ENCODE peak calls at places on chromosomes 6 and 20, in nine cellular contexts. One of them, this sample, is unnamed.

GRCh38 chr20:59813948-59814834 is 119.2 kb downstream of the SYCP2 start:
- DNase-seq in stomach: no peak
- DNase-seq in H1: peak
- DNase-seq in A549: no peak
- DNase-seq in suprapubic skin: no peak
- DNase-seq in ovary: no peak
- DNase-seq in esophagus muscularis mucosa: peak
- DNase-seq in transverse colon: no peak
- DNase-seq in HepG2: no peak
- DNase-seq in this sample: no peak

GRCh38 chr6:95978230-95978629 is 37.5 kb upstream of the FUT9 start:
- DNase-seq in stomach: no peak
- DNase-seq in H1: no peak
- DNase-seq in A549: no peak
- DNase-seq in suprapubic skin: no peak
- DNase-seq in ovary: no peak
- DNase-seq in esophagus muscularis mucosa: no peak
- DNase-seq in transverse colon: no peak
- DNase-seq in HepG2: no peak
- DNase-seq in this sample: no peak

GRCh38 chr20:44586289-44586911 is 4.0 kb downstream of the PKIG start:
- DNase-seq in stomach: no peak
- DNase-seq in H1: no peak
- DNase-seq in A549: no peak
- DNase-seq in suprapubic skin: no peak
- DNase-seq in ovary: no peak
- DNase-seq in esophagus muscularis mucosa: no peak
- DNase-seq in transverse colon: peak
- DNase-seq in HepG2: no peak
- DNase-seq in this sample: no peak

GRCh38 chr20:64232794-64233193 is 22.8 kb upstream of the PCMTD2 start:
- DNase-seq in stomach: no peak
- DNase-seq in H1: no peak
- DNase-seq in A549: peak
- DNase-seq in suprapubic skin: no peak
- DNase-seq in ovary: no peak
- DNase-seq in esophagus muscularis mucosa: no peak
- DNase-seq in transverse colon: no peak
- DNase-seq in HepG2: no peak
- DNase-seq in this sample: no peak

GRCh38 chr20:62305149-62305764 is 2.5 kb downstream of the ADRM1 start:
- DNase-seq in stomach: no peak
- DNase-seq in H1: no peak
- DNase-seq in A549: peak
- DNase-seq in suprapubic skin: no peak
- DNase-seq in ovary: no peak
- DNase-seq in esophagus muscularis mucosa: no peak
- DNase-seq in transverse colon: no peak
- DNase-seq in HepG2: peak
- DNase-seq in this sample: no peak

GRCh38 chr6:50187212-50188055 is 137.7 kb upstream of the DEFB112 start:
- DNase-seq in stomach: no peak
- DNase-seq in H1: no peak
- DNase-seq in A549: no peak
- DNase-seq in suprapubic skin: no peak
- DNase-seq in ovary: no peak
- DNase-seq in esophagus muscularis mucosa: no peak
- DNase-seq in transverse colon: no peak
- DNase-seq in HepG2: no peak
- DNase-seq in this sample: no peak

GRCh38 chr6:135182120-135182992 is 1.2 kb downstream of the MYB start:
- DNase-seq in stomach: peak
- DNase-seq in H1: peak
- DNase-seq in A549: peak
- DNase-seq in suprapubic skin: no peak
- DNase-seq in ovary: no peak
- DNase-seq in esophagus muscularis mucosa: no peak
- DNase-seq in transverse colon: peak
- DNase-seq in HepG2: no peak
- DNase-seq in this sample: no peak

GRCh38 chr20:34705383-34706021 is 1.4 kb downstream of the TP53INP2 start:
- DNase-seq in stomach: peak
- DNase-seq in H1: no peak
- DNase-seq in A549: peak
- DNase-seq in suprapubic skin: no peak
- DNase-seq in ovary: no peak
- DNase-seq in esophagus muscularis mucosa: no peak
- DNase-seq in transverse colon: peak
- DNase-seq in HepG2: peak
- DNase-seq in this sample: no peak

GRCh38 chr6:107115695-107116327 is 496 bp upstream of the BEND3 start:
- DNase-seq in stomach: peak
- DNase-seq in H1: peak
- DNase-seq in A549: peak
- DNase-seq in suprapubic skin: peak
- DNase-seq in ovary: peak
- DNase-seq in esophagus muscularis mucosa: no peak
- DNase-seq in transverse colon: peak
- DNase-seq in HepG2: peak
- DNase-seq in this sample: peak

GRCh38 chr6:105184921-105185320 is 5.1 kb upstream of the POPDC3 start:
- DNase-seq in stomach: no peak
- DNase-seq in H1: no peak
- DNase-seq in A549: no peak
- DNase-seq in suprapubic skin: no peak
- DNase-seq in ovary: no peak
- DNase-seq in esophagus muscularis mucosa: peak
- DNase-seq in transverse colon: no peak
- DNase-seq in HepG2: no peak
- DNase-seq in this sample: no peak

GRCh38 chr20:4729265-4729664 is 7.6 kb downstream of the PRND start:
- DNase-seq in stomach: no peak
- DNase-seq in H1: no peak
- DNase-seq in A549: no peak
- DNase-seq in suprapubic skin: no peak
- DNase-seq in ovary: no peak
- DNase-seq in esophagus muscularis mucosa: no peak
- DNase-seq in transverse colon: no peak
- DNase-seq in HepG2: no peak
- DNase-seq in this sample: no peak

GRCh38 chr20:4724459-4725262 is 3.0 kb downstream of the PRND start:
- DNase-seq in stomach: no peak
- DNase-seq in H1: no peak
- DNase-seq in A549: no peak
- DNase-seq in suprapubic skin: peak
- DNase-seq in ovary: no peak
- DNase-seq in esophagus muscularis mucosa: no peak
- DNase-seq in transverse colon: no peak
- DNase-seq in HepG2: no peak
- DNase-seq in this sample: no peak

GRCh38 chr20:4725263-4725550 is 3.5 kb downstream of the PRND start:
- DNase-seq in stomach: no peak
- DNase-seq in H1: no peak
- DNase-seq in A549: no peak
- DNase-seq in suprapubic skin: no peak
- DNase-seq in ovary: no peak
- DNase-seq in esophagus muscularis mucosa: no peak
- DNase-seq in transverse colon: no peak
- DNase-seq in HepG2: no peak
- DNase-seq in this sample: no peak

GRCh38 chr20:4728121-4728520 is 6.4 kb downstream of the PRND start:
- DNase-seq in stomach: no peak
- DNase-seq in H1: no peak
- DNase-seq in A549: no peak
- DNase-seq in suprapubic skin: no peak
- DNase-seq in ovary: no peak
- DNase-seq in esophagus muscularis mucosa: no peak
- DNase-seq in transverse colon: no peak
- DNase-seq in HepG2: no peak
- DNase-seq in this sample: no peak

DNA sequence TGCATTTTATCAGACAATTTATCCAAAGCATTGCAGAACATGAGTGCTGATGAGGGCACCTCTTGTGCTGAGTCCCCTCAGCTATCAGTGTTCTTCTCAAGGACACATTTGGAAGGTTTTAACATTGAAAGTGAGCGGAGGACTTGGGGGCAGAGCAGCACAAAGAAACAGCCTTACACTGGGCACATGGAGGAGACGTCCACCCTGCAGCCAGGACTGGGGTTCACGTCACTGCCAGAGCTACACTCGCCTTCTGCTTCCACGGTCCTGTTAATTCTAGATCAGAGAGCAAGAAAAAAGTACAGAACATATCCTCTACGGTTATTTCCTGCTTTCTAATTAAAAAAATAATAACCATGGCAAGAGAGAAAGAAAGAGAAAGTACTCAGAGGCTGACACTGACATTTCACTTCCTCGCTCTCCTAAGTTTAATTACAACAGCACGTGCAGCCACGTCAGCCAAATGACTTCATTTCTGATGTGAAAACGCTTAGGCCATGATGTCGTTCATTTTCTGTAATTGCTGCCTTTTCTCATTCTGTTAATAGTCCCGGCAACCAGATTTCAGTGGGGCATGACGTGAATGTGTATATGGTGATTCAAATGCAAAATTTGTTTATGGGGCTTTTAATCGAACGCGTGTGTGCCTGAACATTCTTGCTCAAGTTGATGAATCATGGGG is 5.1 kb downstream of the PRND start:
- DNase-seq in stomach: no peak
- DNase-seq in H1: no peak
- DNase-seq in A549: no peak
- DNase-seq in suprapubic skin: no peak
- DNase-seq in ovary: no peak
- DNase-seq in esophagus muscularis mucosa: no peak
- DNase-seq in transverse colon: peak
- DNase-seq in HepG2: no peak
- DNase-seq in this sample: no peak
- TF ChIP-seq EP300 in stomach: no peak
- TF ChIP-seq EP300 in H1: no peak
- TF ChIP-seq EP300 in A549: no peak
- TF ChIP-seq EP300 in suprapubic skin: no peak
- TF ChIP-seq EP300 in ovary: no peak
- TF ChIP-seq EP300 in esophagus muscularis mucosa: no peak
- TF ChIP-seq EP300 in transverse colon: no peak
- TF ChIP-seq EP300 in HepG2: no peak
- TF ChIP-seq EP300 in this sample: no peak

GRCh38 chr20:31704225-31705119 is 18.2 kb downstream of the BCL2L1 start:
- DNase-seq in stomach: peak
- DNase-seq in H1: no peak
- DNase-seq in A549: peak
- DNase-seq in suprapubic skin: no peak
- DNase-seq in ovary: no peak
- DNase-seq in esophagus muscularis mucosa: no peak
- DNase-seq in transverse colon: peak
- DNase-seq in HepG2: peak
- DNase-seq in this sample: peak
- TF ChIP-seq EP300 in stomach: no peak
- TF ChIP-seq EP300 in H1: no peak
- TF ChIP-seq EP300 in A549: peak
- TF ChIP-seq EP300 in suprapubic skin: no peak
- TF ChIP-seq EP300 in ovary: no peak
- TF ChIP-seq EP300 in esophagus muscularis mucosa: no peak
- TF ChIP-seq EP300 in transverse colon: peak
- TF ChIP-seq EP300 in HepG2: peak
- TF ChIP-seq EP300 in this sample: no peak

GRCh38 chr6:74368746-74369145 is 672.7 kb downstream of the CD109 start:
- DNase-seq in stomach: no peak
- DNase-seq in H1: no peak
- DNase-seq in A549: no peak
- DNase-seq in suprapubic skin: no peak
- DNase-seq in ovary: no peak
- DNase-seq in esophagus muscularis mucosa: no peak
- DNase-seq in transverse colon: no peak
- DNase-seq in HepG2: no peak
- DNase-seq in this sample: no peak

GRCh38 chr6:74366634-74367033 is 670.6 kb downstream of the CD109 start:
- DNase-seq in stomach: no peak
- DNase-seq in H1: no peak
- DNase-seq in A549: no peak
- DNase-seq in suprapubic skin: no peak
- DNase-seq in ovary: no peak
- DNase-seq in esophagus muscularis mucosa: no peak
- DNase-seq in transverse colon: no peak
- DNase-seq in HepG2: no peak
- DNase-seq in this sample: no peak

DNA sequence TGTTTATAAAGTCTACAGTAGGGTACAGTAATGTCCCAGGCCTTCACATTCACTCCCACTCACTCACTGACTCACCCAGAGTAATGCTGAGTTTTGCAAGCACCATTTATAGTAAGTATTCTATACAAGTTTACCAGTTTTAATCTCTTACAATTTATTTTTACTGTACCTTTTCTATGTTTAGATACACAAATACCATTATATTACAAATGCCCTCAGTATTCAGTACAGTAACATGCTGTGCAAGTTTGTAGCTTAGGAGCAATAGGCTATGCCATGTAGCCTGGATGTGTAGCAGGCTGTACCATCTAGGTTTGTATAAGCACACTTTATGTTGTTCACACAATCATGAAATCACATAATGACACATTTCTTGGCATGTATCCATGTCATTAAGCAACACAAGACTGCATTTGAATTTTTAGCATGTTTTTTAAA is 673.6 kb downstream of the CD109 start:
- DNase-seq in stomach: no peak
- DNase-seq in H1: no peak
- DNase-seq in A549: no peak
- DNase-seq in suprapubic skin: no peak
- DNase-seq in ovary: no peak
- DNase-seq in esophagus muscularis mucosa: no peak
- DNase-seq in transverse colon: no peak
- DNase-seq in HepG2: no peak
- DNase-seq in this sample: no peak
- TF ChIP-seq EP300 in stomach: no peak
- TF ChIP-seq EP300 in H1: no peak
- TF ChIP-seq EP300 in A549: no peak
- TF ChIP-seq EP300 in suprapubic skin: no peak
- TF ChIP-seq EP300 in ovary: no peak
- TF ChIP-seq EP300 in esophagus muscularis mucosa: no peak
- TF ChIP-seq EP300 in transverse colon: no peak
- TF ChIP-seq EP300 in HepG2: no peak
- TF ChIP-seq EP300 in this sample: no peak

GRCh38 chr6:47905717-47906116 is 123.9 kb downstream of the OPN5 start:
- DNase-seq in stomach: no peak
- DNase-seq in H1: no peak
- DNase-seq in A549: no peak
- DNase-seq in suprapubic skin: no peak
- DNase-seq in ovary: no peak
- DNase-seq in esophagus muscularis mucosa: no peak
- DNase-seq in transverse colon: no peak
- DNase-seq in HepG2: no peak
- DNase-seq in this sample: no peak

DNA sequence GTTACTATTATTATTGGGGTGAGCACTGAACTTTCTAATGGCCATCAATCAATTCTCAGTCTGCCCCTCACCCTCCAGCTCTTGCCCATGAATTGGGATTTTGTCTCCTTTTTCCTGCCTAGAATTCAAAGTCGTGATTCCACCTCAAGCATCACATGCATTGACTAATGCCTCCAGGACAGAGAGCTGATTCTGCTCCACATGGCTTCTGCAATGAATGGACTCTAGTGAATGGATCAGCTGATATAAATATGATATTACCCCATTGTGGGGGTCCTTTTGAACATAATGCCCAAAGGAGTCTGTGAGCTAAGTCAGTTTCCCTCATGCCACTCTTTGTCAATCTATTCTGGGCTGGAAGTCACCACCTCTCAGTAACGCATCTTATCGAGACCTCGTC is 126.4 kb downstream of the OPN5 start:
- DNase-seq in stomach: no peak
- DNase-seq in H1: no peak
- DNase-seq in A549: no peak
- DNase-seq in suprapubic skin: no peak
- DNase-seq in ovary: no peak
- DNase-seq in esophagus muscularis mucosa: no peak
- DNase-seq in transverse colon: no peak
- DNase-seq in HepG2: no peak
- DNase-seq in this sample: no peak
- TF ChIP-seq EP300 in stomach: no peak
- TF ChIP-seq EP300 in H1: no peak
- TF ChIP-seq EP300 in A549: no peak
- TF ChIP-seq EP300 in suprapubic skin: no peak
- TF ChIP-seq EP300 in ovary: no peak
- TF ChIP-seq EP300 in esophagus muscularis mucosa: no peak
- TF ChIP-seq EP300 in transverse colon: no peak
- TF ChIP-seq EP300 in HepG2: no peak
- TF ChIP-seq EP300 in this sample: no peak

This sample was measured in sigmoid colon.